ENCODE peak calls at places on chromosomes 2 and 18, in four cellular contexts. G is activated B cell treated with CpG ODN at 0.5 μM for 24 hours, Z is AG04449, K is hepatocyte. Q is an unnamed sample.

GRCh38 chr18:13178976-13179375 is 39.6 kb upstream of the LDLRAD4 start:
- DNase-seq in G (no peak), K (no peak), Z (no peak), Q (no peak)

GRCh38 chr2:106961328-106961727 is 75.4 kb upstream of the ST6GAL2 start:
- DNase-seq in K (no peak), Z (no peak), G (no peak), Q (no peak)

GRCh38 chr2:10768063-10768507 is 44.5 kb downstream of the PDIA6 start:
- DNase-seq in K (no peak), G (no peak), Z (no peak), Q (no peak)

GRCh38 chr2:186716899-186717811 is 23.3 kb downstream of the FAM171B start:
- DNase-seq in K (no peak), Z (no peak), G (no peak), Q (no peak)

GRCh38 chr2:218395456-218395825 is 4.2 kb upstream of the CTDSP1 start:
- DNase-seq in Z (no peak), G (no peak), K (no peak), Q (no peak)

GRCh38 chr18:13369756-13370510 is 151.4 kb downstream of the LDLRAD4 start:
- DNase-seq in G (no peak), K (peak), Z (no peak), Q (peak)

GRCh38 chr2:8315766-8316165 is 366.1 kb upstream of the ID2 start:
- DNase-seq in G (no peak), K (peak), Z (no peak), Q (no peak)

GRCh38 chr2:9805435-9806297 is 37.6 kb upstream of the TAF1B start:
- DNase-seq in K (no peak), G (peak), Z (no peak), Q (no peak)

GRCh38 chr2:20300656-20301055 is 50.0 kb downstream of the PUM2 start:
- DNase-seq in K (no peak), Z (no peak), G (no peak), Q (no peak)

GRCh38 chr2:55364189-55365055 is 55.2 kb downstream of the CCDC88A start:
- DNase-seq in Z (peak), G (no peak), K (no peak), Q (peak)

GRCh38 chr2:16508061-16508851 is 157.4 kb downstream of the CYRIA start:
- DNase-seq in G (peak), K (peak), Z (no peak), Q (no peak)

GRCh38 chr2:67790622-67791021 is 272.2 kb downstream of the C1D start:
- DNase-seq in G (no peak), Z (peak), K (no peak), Q (peak)

GRCh38 chr2:156436477-156437085 is 402 bp downstream of the GPD2 start:
- DNase-seq in Z (no peak), G (no peak), K (peak), Q (no peak)

GRCh38 chr2:2747797-2748301 is 416.8 kb upstream of the MYT1L start:
- DNase-seq in G (no peak), K (no peak), Z (no peak), Q (no peak)

GRCh38 chr2:56185582-56186046 is 1.8 kb downstream of the CCDC85A start:
- DNase-seq in K (peak), Z (no peak), G (no peak), Q (no peak)

DNA sequence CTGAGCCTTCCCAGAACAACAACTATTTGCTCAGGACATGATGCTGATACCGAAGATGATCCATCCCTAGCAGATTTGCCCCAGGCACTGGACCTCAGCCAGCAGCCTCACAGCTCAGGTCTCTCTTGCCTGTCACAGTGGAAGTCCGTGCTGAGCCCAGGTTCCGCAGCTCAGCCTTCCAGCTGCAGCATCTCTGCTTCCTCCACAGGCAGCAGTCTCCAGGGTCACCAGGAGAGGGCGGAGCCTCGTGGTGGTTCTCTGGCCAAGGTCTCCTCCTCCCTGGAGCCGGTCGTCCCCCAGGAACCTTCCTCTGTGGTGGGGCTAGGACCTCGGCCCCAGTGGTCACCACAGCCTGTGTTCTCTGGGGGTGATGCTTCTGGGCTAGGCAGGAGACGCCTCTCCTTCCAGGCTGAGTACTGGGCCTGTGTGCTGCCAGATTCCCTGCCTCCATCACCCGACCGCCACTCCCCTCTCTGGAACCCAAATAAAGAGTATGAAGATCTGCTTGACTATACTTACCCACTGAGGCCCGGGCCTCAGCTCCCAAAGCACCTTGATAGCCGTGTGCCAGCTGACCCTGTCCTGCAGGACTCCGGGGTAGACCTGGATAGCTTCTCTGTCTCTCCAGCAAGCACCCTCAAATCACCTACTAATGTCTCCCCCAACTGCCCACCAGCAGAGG is 15.4 kb downstream of the CEP68 start:
- DNase-seq in Z (no peak), K (peak), G (no peak), Q (peak)
- TF ChIP-seq CTCF in Z (peak), K (peak), G (no peak), Q (peak)

DNA sequence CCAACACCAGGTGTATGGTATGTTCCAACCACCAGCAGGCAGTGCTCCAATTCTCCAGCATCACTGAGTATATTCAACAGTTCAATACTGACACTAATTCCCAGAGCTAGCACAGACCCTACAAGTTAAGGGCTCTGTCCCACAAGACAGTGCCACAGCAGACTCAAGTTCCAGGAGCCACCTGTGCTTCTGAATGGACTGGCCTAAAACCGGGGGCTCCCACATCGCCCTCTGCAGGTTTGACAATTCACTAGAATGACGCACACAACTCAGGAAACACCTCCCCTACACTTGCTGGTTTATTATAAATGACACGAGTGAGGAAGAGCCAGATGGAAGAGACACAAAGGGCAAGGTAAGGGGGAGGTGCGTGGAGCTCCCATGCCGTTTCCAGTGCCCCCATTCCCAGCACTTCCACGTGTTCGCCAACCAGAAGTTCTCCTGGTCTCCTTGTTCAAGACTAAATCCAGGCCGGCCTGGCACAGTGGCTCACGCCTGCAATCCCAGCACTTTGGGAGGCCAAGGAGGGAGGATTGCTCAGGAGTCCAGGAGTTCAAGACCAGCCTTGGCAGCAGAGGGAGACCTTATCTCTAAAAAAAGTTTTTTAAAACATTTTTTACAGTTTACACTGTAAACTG is 12.2 kb upstream of the ATP6V1B1 start:
- DNase-seq in Z (no peak), G (no peak), K (peak), Q (no peak)
- TF ChIP-seq CTCF in Z (no peak), G (no peak), K (peak), Q (peak)

GRCh38 chr2:42770288-42771131 is 6.6 kb upstream of the OXER1 start:
- DNase-seq in Z (no peak), K (peak), G (no peak), Q (peak)
- TF ChIP-seq CTCF in Z (peak), K (peak), G (no peak), Q (peak)

DNA sequence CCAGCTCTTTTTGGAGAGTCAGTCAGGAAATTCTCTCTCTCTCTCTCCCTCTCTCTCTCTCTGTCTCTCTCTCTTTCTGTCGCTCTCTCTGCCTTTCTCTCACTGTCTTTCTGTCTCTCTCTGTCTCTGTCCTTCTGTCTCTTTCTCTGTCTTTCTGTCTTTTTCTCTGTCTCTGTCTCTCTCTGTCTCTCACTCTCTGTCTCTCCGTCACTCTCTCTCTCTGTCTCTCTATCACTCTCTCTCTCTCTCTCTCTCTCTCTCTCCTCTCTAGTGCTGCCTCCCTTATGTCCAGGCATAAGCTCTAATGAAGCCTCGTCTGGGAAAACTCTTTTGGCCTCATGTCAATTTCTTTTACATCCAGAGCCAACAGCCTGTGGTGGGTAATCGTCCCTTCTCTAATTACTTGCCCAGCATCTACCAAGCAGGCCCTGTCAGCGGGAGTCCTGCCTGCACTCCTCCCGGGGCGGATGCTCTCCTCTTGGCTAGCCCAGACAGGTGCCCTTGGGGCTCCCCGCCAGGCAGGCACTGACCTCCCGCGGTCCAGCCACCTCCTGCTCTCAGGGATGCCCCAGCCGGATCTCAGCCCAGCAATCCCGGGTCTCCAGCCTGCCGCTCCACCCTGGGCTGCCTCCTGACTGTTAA is 74.1 kb downstream of the NCAPH start:
- DNase-seq in Z (no peak), K (no peak), G (no peak), Q (no peak)
- TF ChIP-seq CTCF in Z (no peak), K (no peak), G (no peak), Q (no peak)

DNA sequence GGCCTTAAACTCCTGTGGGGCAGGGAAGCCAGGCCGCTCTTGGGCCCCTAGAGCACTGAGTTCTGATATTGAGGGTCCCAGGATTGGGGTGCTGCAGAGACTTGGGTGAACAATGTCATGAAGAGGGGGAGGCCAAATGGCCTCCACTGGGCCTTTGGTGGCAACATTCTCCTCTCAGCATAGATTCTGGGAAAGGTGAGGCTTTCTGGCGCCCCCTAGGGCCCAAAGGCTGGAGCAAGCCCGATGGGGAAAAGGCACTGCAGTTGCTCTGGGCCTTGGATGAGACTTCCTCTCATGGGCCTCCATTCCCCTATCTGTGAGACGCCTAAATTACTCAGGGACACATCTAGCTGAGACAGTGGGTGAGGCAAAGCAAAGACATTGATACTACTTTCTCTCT is 84.8 kb downstream of the ACAA2 start:
- DNase-seq in K (peak), G (no peak), Z (no peak), Q (peak)
- TF ChIP-seq CTCF in K (peak), G (no peak), Z (peak), Q (peak)

DNA sequence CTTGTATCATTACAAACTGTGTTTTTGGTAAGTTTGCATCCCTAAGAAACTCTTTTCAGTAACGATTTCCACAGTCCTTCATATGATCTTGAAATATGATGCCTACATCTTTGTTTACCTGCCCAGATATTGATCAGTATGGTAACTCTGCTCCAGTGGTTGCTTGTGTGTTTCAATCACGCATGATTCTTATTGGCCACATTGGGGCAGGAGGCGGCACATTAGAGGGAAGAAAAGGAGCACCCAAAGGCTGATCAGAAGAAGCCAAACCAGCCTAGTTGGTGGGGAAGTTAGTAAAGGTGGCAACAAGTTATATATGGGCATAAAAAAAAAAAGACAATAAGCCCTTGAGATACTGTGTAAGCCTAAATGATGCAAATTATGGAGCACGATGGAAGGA is 158.9 kb downstream of the RHBDD1 start:
- DNase-seq in K (no peak), Z (no peak), G (no peak), Q (no peak)
- TF ChIP-seq CTCF in K (peak), Z (no peak), G (no peak), Q (peak)

GRCh38 chr18:9478545-9478944 is 3.2 kb downstream of the RALBP1 start:
- DNase-seq in Z (no peak), K (no peak), G (no peak), Q (no peak)

GRCh38 chr18:9474103-9474982 is 970 bp upstream of the RALBP1 start:
- DNase-seq in G (no peak), K (peak), Z (no peak), Q (peak)

GRCh38 chr18:9477509-9477908 is 2.2 kb downstream of the RALBP1 start:
- DNase-seq in G (no peak), K (no peak), Z (no peak), Q (no peak)

GRCh38 chr18:9475643-9476580 is 599 bp downstream of the RALBP1 start:
- DNase-seq in G (no peak), Z (no peak), K (peak), Q (peak)

DNA sequence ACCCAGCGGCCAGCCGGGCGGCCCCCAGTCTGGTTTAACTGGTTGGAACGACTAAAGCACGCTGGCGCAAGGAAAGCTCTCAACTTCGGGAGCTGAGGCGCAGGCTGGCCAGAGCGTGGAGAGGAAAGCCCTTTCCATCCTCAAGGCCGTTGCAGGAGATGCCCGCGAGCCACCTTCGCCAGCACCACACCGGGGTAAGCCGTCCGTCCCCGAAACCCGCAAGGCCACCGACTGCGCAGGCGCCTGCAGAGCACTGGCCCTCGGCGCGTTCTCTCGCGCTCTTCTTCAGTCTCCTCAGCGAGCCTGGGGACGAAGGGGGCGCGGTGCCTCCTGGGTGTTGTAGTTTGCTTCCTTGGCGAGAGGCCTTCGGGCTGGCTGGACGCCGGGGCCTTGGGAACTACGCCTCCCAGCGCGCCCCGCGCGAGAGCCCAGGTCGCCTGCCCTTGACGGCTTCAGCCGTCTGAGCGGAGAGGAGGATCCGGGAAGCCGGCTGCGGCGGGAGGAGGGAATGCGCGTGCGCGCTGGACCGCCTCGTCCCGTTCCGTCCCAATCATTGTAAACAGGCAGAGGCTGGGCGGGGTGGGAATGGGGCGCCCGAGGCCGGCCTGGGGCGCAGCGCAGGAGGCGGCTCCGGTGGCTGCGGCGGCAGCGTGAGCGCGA is at the start of gene RALBP1:
- DNase-seq in Z (peak), K (peak), G (peak), Q (peak)
- TF ChIP-seq CTCF in Z (peak), K (peak), G (no peak), Q (peak)

GRCh38 chr18:44133483-44133882 is 547.2 kb upstream of the SETBP1 start:
- DNase-seq in G (no peak), Z (no peak), K (no peak), Q (no peak)

GRCh38 chr18:44126598-44126997 is 554.1 kb upstream of the SETBP1 start:
- DNase-seq in G (no peak), K (no peak), Z (no peak), Q (no peak)

GRCh38 chr18:44134447-44134846 is 546.2 kb upstream of the SETBP1 start:
- DNase-seq in Z (no peak), K (no peak), G (no peak), Q (no peak)

GRCh38 chr18:44128365-44128764 is 552.3 kb upstream of the SETBP1 start:
- DNase-seq in G (no peak), Z (no peak), K (no peak), Q (peak)

GRCh38 chr18:44130365-44130942 is 550.2 kb upstream of the SETBP1 start:
- DNase-seq in K (peak), Z (no peak), G (no peak), Q (peak)
- TF ChIP-seq CTCF in K (peak), Z (peak), G (peak), Q (peak)

GRCh38 chr2:239067196-239067865 is 219.4 kb downstream of the TWIST2 start:
- DNase-seq in G (no peak), K (no peak), Z (no peak), Q (no peak)

GRCh38 chr2:239064891-239065290 is 217.0 kb downstream of the TWIST2 start:
- DNase-seq in K (no peak), Z (no peak), G (no peak), Q (no peak)

GRCh38 chr2:239066597-239066996 is 218.7 kb downstream of the TWIST2 start:
- DNase-seq in K (no peak), G (no peak), Z (no peak), Q (no peak)

GRCh38 chr2:239065537-239065936 is 217.7 kb downstream of the TWIST2 start:
- DNase-seq in K (no peak), Z (no peak), G (no peak), Q (no peak)

DNA sequence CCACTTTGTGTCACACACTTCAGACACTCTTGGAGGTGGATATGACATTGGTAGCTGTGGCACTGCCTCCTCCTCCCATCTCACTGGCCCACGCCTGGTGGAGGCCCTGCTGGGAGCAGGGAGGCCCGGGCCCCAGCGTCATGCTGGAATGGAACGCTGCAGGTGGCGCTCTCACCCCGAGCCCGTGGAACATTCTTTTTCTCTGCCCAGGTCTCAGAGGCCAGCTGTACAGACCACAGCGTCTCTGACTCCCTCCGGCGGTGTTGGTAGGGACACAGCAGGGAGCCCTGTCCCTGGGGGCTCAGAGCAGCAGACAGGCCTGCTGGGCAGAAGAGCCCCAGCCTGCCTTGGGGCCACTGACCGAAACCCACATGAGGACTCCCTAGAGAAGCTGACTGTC is 218.1 kb downstream of the TWIST2 start:
- DNase-seq in K (no peak), Z (no peak), G (no peak), Q (no peak)
- TF ChIP-seq CTCF in K (no peak), Z (no peak), G (no peak), Q (no peak)

Q was measured in brain microvascular endothelial cell.